ENCODE peak calls at places on chromosomes 13 and 19, in eight cellular contexts. N is brain microvascular endothelial cell, Z is lower leg skin, T is kidney, I is IMR-90, Y is uterus, C is fibroblast of mammary gland, J is AG04449. S is an unnamed sample.

GRCh38 chr13:40221131-40221459 is 445.3 kb downstream of the FOXO1 start:
- DNase-seq in N (no peak), Z (no peak), T (no peak), I (no peak), Y (no peak), C (no peak), J (no peak), S (no peak)

GRCh38 chr13:102587916-102588315 is 8.9 kb upstream of the TPP2 start:
- DNase-seq in N (no peak), Z (no peak), T (no peak), I (no peak), Y (no peak), C (no peak), J (no peak), S (no peak)

GRCh38 chr13:49023441-49023840 is 47.7 kb downstream of the FNDC3A start:
- DNase-seq in N (peak; percentile 18), Z (no peak), T (no peak), I (peak; percentile 92), Y (no peak), C (peak; percentile 89), J (peak; percentile 42), S (peak; percentile 49)

GRCh38 chr19:46404039-46404883 is 9.1 kb downstream of the CCDC8 start:
- DNase-seq in N (no peak), Z (no peak), T (peak; percentile 86), I (peak; percentile 31), Y (peak; percentile 74), C (peak; percentile 61), J (no peak), S (peak; percentile 71)

GRCh38 chr13:96388598-96388997 is 298.7 kb downstream of the HS6ST3 start:
- DNase-seq in N (no peak), Z (no peak), T (no peak), I (no peak), Y (no peak), C (no peak), J (no peak), S (no peak)

GRCh38 chr19:45876161-45876410 is 9.9 kb downstream of the IRF2BP1 start:
- DNase-seq in N (no peak), Z (no peak), T (no peak), I (no peak), Y (no peak), C (no peak), J (no peak), S (no peak)

GRCh38 chr19:5130371-5131030 is 161.6 kb downstream of the KDM4B start:
- DNase-seq in N (no peak), Z (no peak), T (no peak), I (no peak), Y (no peak), C (no peak), J (no peak), S (no peak)

GRCh38 chr19:48551437-48552302 is at the start of gene SULT2B1:
- DNase-seq in N (no peak), Z (no peak), T (peak; percentile 87), I (no peak), Y (no peak), C (no peak), J (no peak), S (no peak)

GRCh38 chr13:30371649-30372265 is 50.5 kb upstream of the UBE2L5 start:
- DNase-seq in N (peak; percentile 57), Z (no peak), T (no peak), I (peak; percentile 82), Y (no peak), C (peak; percentile 83), J (peak; percentile 9), S (peak; percentile 54)

GRCh38 chr19:45496349-45496953 is 396 bp downstream of the RTN2 start:
- DNase-seq in N (no peak), Z (no peak), T (peak; percentile 89), I (no peak), Y (peak; percentile 46), C (no peak), J (no peak), S (no peak)

GRCh38 chr13:28475916-28476725 is 18.8 kb downstream of the FLT1 start:
- DNase-seq in N (peak; percentile 85), Z (no peak), T (no peak), I (peak; percentile 97), Y (no peak), C (peak; percentile 93), J (peak; percentile 77), S (peak; percentile 96)

DNA sequence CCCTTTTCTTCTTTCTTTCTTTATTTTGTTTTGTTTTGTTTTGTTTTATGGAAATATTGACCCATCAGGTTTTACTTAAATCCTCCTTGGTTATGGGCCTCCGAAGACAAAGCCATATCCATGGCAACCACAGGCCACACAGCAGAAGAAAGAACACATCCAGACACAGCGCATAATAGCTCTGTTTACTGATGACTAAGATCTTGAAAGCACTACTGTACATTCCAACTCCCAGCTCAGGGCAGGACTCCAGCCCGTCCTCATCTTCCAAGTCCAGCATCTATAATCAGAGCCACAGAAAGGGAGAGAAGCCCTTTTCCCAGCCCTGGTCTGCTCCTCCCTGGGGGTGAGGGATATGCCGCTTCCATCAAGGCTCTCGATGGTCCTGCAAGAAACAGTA is 84.3 kb downstream of the NUFIP1 start:
- DNase-seq in N (peak; percentile 97), Z (peak; percentile 50), T (peak; percentile 81), I (peak; percentile 97), Y (peak; percentile 75), C (peak; percentile 98), J (peak; percentile 83), S (peak; percentile 96)
- H3K4me3 ChIP-seq in N (no peak overlapping the region), Z (no peak overlapping the region), T (no peak overlapping the region), I (no peak overlapping the region), Y (no peak overlapping the region), C (no peak overlapping the region), J (no peak overlapping the region), S (no peak overlapping the region)

GRCh38 chr13:33057019-33057785 is 41.0 kb downstream of the KL start:
- DNase-seq in N (peak; percentile 23), Z (peak; percentile 29), T (no peak), I (peak; percentile 6), Y (no peak), C (peak; percentile 44), J (no peak), S (peak; percentile 28)
- TF ChIP-seq CTCF in N (peak; percentile 71), Z (no peak), T (no peak), I (peak; percentile 33), Y (no peak), C (peak; percentile 62), J (peak; percentile 31), S (peak; percentile 57)

GRCh38 chr19:40216013-40216776 is 2.0 kb downstream of the TTC9B start:
- DNase-seq in N (no peak), Z (no peak), T (no peak), I (no peak), Y (no peak), C (no peak), J (no peak), S (no peak)

GRCh38 chr19:40219721-40220276 is 1.6 kb upstream of the TTC9B start:
- DNase-seq in N (peak; percentile 73), Z (no peak), T (no peak), I (peak; percentile 76), Y (no peak), C (peak; percentile 84), J (no peak), S (peak; percentile 37)

GRCh38 chr19:40216777-40217026 is 1.5 kb downstream of the TTC9B start:
- DNase-seq in N (no peak), Z (no peak), T (no peak), I (no peak), Y (no peak), C (no peak), J (no peak), S (no peak)

GRCh38 chr19:40217027-40217810 is 965 bp downstream of the TTC9B start:
- DNase-seq in N (no peak), Z (no peak), T (no peak), I (no peak), Y (no peak), C (no peak), J (no peak), S (no peak)

DNA sequence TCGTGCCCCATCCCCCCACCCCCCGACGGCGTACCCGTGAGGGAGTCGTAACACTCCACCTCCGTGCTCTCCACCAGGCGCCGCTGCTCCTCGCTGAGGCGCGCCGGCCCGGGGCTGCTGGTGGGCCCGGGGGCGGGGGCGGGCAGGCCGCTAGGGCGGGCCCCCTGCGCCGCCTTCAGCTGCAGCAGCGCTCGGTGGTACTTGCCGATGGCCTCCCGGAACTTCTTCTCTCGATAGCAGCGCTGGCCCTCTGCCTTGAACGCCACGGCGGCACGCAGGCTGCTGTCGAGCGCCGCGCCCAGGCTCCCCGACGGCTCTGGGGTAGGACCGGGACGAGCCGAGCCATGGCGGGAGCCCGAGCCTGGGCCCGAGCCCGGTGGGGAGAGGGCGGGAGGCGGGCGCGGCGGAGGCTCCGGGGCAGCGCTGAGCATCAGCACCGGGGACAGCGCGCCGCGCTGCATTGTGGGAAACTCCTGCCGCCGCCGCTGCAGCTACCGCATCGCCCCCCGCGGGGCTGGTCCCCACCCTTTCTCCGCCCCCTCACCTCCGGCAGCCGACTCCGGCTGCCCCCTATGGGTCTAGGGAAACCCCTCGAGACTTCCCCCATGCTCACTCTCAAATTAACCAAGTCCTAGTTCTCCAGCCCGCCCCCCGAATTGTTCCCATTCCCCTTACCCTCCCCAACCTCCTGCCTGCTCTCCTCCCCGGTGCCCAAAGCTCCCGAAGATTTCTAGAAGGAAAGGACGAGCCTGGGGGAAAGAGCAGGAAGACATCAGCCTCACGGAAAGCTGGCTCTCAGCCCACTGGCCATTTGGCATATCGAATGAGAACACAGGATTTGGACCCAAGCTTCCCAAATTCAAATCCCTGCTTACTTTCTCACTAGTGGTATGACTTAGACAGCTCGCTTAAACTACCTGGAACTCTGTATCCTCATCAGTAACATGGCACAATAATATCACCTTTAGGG is at the start of gene TTC9B:
- DNase-seq in N (no peak), Z (no peak), T (no peak), I (no peak), Y (no peak), C (no peak), J (no peak), S (no peak)
- H3K4me3 ChIP-seq in N (no peak within 1 kb of the TSS), Z (no peak within 1 kb of the TSS), T (no peak within 1 kb of the TSS), I (no peak within 1 kb of the TSS), Y (no peak within 1 kb of the TSS), C (no peak within 1 kb of the TSS), J (no peak within 1 kb of the TSS), S (no peak within 1 kb of the TSS)

GRCh38 chr19:17322854-17323253 is 11.8 kb downstream of the ANO8 start:
- DNase-seq in N (no peak), Z (no peak), T (peak; percentile 85), I (no peak), Y (peak; percentile 24), C (no peak), J (no peak), S (no peak)

GRCh38 chr19:17323274-17323972 is 11.2 kb downstream of the ANO8 start:
- DNase-seq in N (no peak), Z (no peak), T (no peak), I (no peak), Y (no peak), C (no peak), J (no peak), S (no peak)

GRCh38 chr19:17324357-17325114 is 10.1 kb downstream of the ANO8 start:
- DNase-seq in N (no peak), Z (no peak), T (no peak), I (no peak), Y (no peak), C (no peak), J (no peak), S (no peak)

GRCh38 chr19:17325133-17325532 is 9.5 kb downstream of the ANO8 start:
- DNase-seq in N (no peak), Z (no peak), T (no peak), I (no peak), Y (no peak), C (no peak), J (no peak), S (no peak)

DNA sequence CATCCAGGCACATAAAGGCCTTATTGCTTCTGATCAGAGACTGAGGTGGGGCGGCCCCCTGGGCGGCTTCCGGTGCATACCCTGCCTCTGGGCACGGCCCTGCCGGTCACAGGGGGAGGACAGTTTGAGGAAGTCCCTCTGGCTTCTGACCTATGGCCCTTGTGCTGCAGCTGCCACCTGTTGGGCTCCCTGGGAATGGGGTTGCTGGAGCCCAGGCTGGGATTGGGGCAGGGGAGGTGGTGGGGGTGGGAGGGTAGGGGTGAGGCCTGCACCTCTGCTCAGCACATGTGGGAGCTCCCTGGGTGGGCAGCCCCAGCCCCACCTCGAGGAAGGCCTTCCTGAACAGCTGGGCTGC is 10.7 kb downstream of the ANO8 start:
- DNase-seq in N (no peak), Z (no peak), T (no peak), I (no peak), Y (no peak), C (no peak), J (no peak), S (no peak)
- TF ChIP-seq CTCF in N (peak; percentile 17), Z (no peak), T (no peak), I (no peak), Y (no peak), C (no peak), J (no peak), S (no peak)